ENCODE peak calls at places on chromosomes 3 and 15, in five cellular contexts. L is transverse colon, F is lower lobe of right lung, J is GM23248, X is pancreas. Y is an unnamed sample. For H3K36me3, the result is how much of the 10 kb centered on the place peaks cover.

GRCh38 chr3:157494581-157495281 is 8.5 kb downstream of the VEPH1 start:
- DNase-seq in L (no peak), F (no peak), J (peak), X (no peak), Y (no peak)

GRCh38 chr3:141877911-141878310 is 1.5 kb downstream of the ATP1B3 start:
- DNase-seq in L (no peak), F (no peak), J (peak), X (no peak), Y (peak)

GRCh38 chr15:100247228-100248225 is 94.2 kb downstream of the ADAMTS17 start:
- DNase-seq in L (no peak), F (no peak), J (no peak), X (no peak), Y (peak)

GRCh38 chr3:190326930-190327329 is 4.7 kb upstream of the CLDN1 start:
- DNase-seq in L (no peak), F (no peak), J (peak), X (peak), Y (no peak)

GRCh38 chr15:66749841-66750575 is 48.0 kb downstream of the SMAD6 start:
- DNase-seq in L (no peak), F (no peak), J (peak), X (no peak), Y (no peak)

GRCh38 chr3:38623539-38623938 is 25.9 kb downstream of the SCN5A start:
- DNase-seq in L (no peak), F (no peak), J (no peak), X (no peak), Y (no peak)

GRCh38 chr3:142828703-142829304 is 60.1 kb downstream of the PCOLCE2 start:
- DNase-seq in L (peak), F (peak), J (peak), X (peak), Y (peak)

GRCh38 chr15:67826717-67827560 is 1.6 kb downstream of the SKOR1 start:
- DNase-seq in L (no peak), F (no peak), J (no peak), X (no peak), Y (no peak)

GRCh38 chr3:157713101-157713500 is 209.9 kb upstream of the VEPH1 start:
- DNase-seq in L (no peak), F (no peak), J (no peak), X (no peak), Y (no peak)

GRCh38 chr15:65550681-65551098 is 20.4 kb downstream of the HACD3 start:
- DNase-seq in L (no peak), F (no peak), J (peak), X (no peak), Y (no peak)

GRCh38 chr3:56769125-56769709 is 32.5 kb downstream of the ARHGEF3 start:
- DNase-seq in L (no peak), F (no peak), J (no peak), X (no peak), Y (no peak)

GRCh38 chr15:60580650-60581415 is 101.9 kb upstream of the ICE2 start:
- DNase-seq in L (no peak), F (no peak), J (no peak), X (no peak), Y (no peak)

GRCh38 chr3:38573606-38574005 is 75.9 kb downstream of the SCN5A start:
- DNase-seq in L (no peak), F (peak), J (no peak), X (no peak), Y (no peak)

GRCh38 chr15:90101130-90101968 is 919 bp downstream of the IDH2 start:
- DNase-seq in L (peak), F (peak), J (peak), X (peak), Y (no peak)

GRCh38 chr3:169404491-169404890 is 259.0 kb downstream of the MECOM start:
- DNase-seq in L (no peak), F (no peak), J (no peak), X (no peak), Y (no peak)

GRCh38 chr3:123353227-123353851 is 95.6 kb downstream of the ADCY5 start:
- DNase-seq in L (no peak), F (no peak), J (no peak), X (no peak), Y (no peak)

GRCh38 chr3:43709022-43709421 is 18.3 kb downstream of the ABHD5 start:
- DNase-seq in L (no peak), F (no peak), J (peak), X (no peak), Y (peak)

GRCh38 chr3:12918231-12918630 is 76.9 kb upstream of the RPL32 start:
- DNase-seq in L (no peak), F (no peak), J (peak), X (no peak), Y (peak)
- H3K36me3 ChIP-seq in L (under half), F (half or more), J (under half), X (under half), Y (under half)

DNA sequence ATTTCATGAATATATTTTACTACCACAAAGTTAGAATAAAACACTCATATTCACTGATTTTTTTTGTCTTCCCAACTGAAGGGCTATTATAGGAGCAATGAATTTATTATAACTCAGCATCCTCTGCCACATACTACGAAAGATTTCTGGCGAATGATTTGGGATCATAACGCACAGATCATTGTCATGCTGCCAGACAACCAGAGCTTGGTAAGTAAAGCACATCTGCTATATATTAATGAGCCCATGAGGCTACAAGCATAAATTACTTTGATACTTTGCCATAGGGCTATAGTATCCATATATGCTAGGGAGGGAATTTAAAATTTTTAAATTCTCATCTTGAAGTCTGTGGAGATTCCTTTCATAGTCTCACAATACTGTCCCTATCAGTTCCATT is 95.9 kb downstream of the FEZF2 start:
- DNase-seq in L (no peak), F (no peak), J (no peak), X (no peak), Y (no peak)
- H3K36me3 ChIP-seq in L (under half), F (under half), J (under half), X (under half), Y (under half)

DNA sequence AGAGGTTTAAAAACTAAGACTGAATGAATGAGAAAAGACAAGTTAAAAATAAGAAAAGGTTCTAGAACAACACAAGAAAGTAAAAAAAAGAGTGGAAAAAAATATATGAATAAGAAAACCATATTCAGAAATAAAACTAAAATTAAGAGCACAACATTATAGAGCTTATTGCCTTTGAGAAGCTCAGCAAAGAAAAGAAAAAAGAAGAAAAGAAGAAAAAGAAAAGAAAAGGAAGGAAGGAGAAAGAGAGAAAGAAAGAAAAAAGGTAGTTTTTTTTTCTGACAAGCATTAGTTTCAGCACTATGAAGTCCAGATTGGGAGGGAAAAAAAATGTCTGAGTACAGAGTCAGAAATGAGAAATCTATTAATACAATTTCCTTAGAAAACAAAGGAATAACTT is 81.5 kb downstream of the FAIM start:
- DNase-seq in L (no peak), F (no peak), J (no peak), X (no peak), Y (no peak)
- H3K36me3 ChIP-seq in L (under half), F (under half), J (under half), X (under half), Y (under half)

DNA sequence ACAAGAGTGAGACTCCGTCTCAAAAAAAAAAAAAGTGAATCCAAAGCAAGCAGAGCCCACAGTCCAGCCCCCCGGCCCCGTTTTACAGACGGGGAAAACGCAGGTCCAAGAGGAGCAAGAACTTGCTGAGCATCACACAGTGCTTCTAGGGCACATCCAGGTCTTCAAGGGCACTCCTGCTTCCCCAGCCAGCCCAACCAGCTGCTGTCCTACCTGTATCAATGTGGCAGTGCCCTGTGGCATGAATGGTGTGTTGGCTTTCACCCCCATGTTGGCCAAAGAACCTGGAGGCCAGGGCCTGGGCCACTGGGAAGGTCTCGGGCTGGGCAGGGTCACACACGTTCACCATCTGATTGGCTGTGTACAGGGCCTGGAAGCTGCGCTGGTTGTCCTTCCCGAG is 4.6 kb downstream of the MAN2C1 start:
- DNase-seq in L (no peak), F (no peak), J (no peak), X (no peak), Y (no peak)
- H3K36me3 ChIP-seq in L (under half), F (half or more), J (under half), X (under half), Y (half or more)

GRCh38 chr15:44492672-44493071 is 44.3 kb upstream of the EIF3J start:
- DNase-seq in L (no peak), F (no peak), J (no peak), X (no peak), Y (no peak)

GRCh38 chr15:44489464-44489863 is 47.5 kb upstream of the EIF3J start:
- DNase-seq in L (no peak), F (no peak), J (peak), X (no peak), Y (peak)

GRCh38 chr15:44492040-44492439 is 44.9 kb upstream of the EIF3J start:
- DNase-seq in L (no peak), F (no peak), J (no peak), X (no peak), Y (no peak)

GRCh38 chr15:44485880-44486279 is 51.1 kb upstream of the EIF3J start:
- DNase-seq in L (no peak), F (no peak), J (no peak), X (no peak), Y (no peak)

DNA sequence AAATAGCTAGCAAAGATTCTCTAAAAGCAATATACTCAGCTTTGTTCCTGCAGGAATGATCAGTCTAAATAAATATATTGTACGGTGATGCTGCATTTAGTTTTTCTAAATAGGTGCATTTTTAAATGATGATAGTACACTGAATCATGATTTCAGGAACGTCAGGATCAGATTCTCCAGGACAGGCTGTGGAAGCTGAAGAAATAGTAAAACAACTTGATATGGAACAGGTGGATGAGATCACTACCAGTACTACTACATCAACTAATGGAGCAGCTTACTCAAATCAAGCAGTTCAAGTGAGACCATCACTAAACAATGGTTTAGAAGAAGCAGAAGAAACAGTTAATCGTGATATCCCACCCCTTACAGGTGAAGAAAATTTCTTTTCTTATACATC is 46.3 kb upstream of the EIF3J start:
- DNase-seq in L (no peak), F (no peak), J (peak), X (no peak), Y (peak)
- H3K36me3 ChIP-seq in L (under half), F (half or more), J (under half), X (under half), Y (under half)

GRCh38 chr3:9686703-9687102 is 16.9 kb upstream of the CPNE9 start:
- DNase-seq in L (no peak), F (no peak), J (no peak), X (no peak), Y (no peak)

GRCh38 chr3:9687514-9687913 is 16.1 kb upstream of the CPNE9 start:
- DNase-seq in L (no peak), F (no peak), J (no peak), X (no peak), Y (no peak)

GRCh38 chr3:9688961-9689360 is 14.7 kb upstream of the CPNE9 start:
- DNase-seq in L (no peak), F (no peak), J (no peak), X (no peak), Y (no peak)

GRCh38 chr3:9685216-9686049 is 18.2 kb upstream of the CPNE9 start:
- DNase-seq in L (no peak), F (no peak), J (no peak), X (no peak), Y (no peak)

GRCh38 chr3:9686050-9686384 is 17.6 kb upstream of the CPNE9 start:
- DNase-seq in L (no peak), F (no peak), J (no peak), X (no peak), Y (no peak)
- H3K36me3 ChIP-seq in L (under half), F (half or more), J (under half), X (under half), Y (under half)

GRCh38 chr15:22851513-22851912 is 13.0 kb downstream of the NIPA2 start:
- DNase-seq in L (no peak), F (no peak), J (no peak), X (no peak), Y (no peak)

GRCh38 chr15:22845289-22845900 is 6.9 kb downstream of the NIPA2 start:
- DNase-seq in L (no peak), F (no peak), J (peak), X (no peak), Y (no peak)

GRCh38 chr15:22844421-22845288 is 6.2 kb downstream of the NIPA2 start:
- DNase-seq in L (no peak), F (no peak), J (no peak), X (no peak), Y (no peak)

GRCh38 chr15:22846073-22846472 is 7.6 kb downstream of the NIPA2 start:
- DNase-seq in L (no peak), F (no peak), J (no peak), X (no peak), Y (no peak)

DNA sequence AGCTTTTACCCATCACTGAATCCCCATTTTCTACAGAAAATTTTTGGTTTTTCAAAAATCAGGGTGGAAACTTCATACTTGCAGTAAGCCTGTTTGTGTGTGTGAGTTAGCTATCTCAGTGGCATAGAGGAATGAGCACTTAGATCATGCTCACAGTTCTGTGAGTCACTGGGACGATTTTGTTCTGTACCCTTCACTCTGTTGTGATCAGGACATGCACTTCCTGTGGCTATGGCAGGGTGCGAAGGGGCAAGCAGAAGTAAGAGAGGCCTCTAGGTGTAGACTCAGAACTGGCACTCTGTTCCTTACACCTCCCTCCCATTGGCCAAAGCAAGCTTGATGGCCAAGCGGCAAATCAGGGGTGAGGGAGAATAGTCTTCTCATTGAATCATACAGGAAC is 11.6 kb downstream of the NIPA2 start:
- DNase-seq in L (no peak), F (no peak), J (peak), X (no peak), Y (no peak)
- H3K36me3 ChIP-seq in L (under half), F (half or more), J (under half), X (under half), Y (under half)

GRCh38 chr3:89367166-89367565 is 259.7 kb downstream of the EPHA3 start:
- DNase-seq in L (no peak), F (no peak), J (no peak), X (no peak), Y (peak)

GRCh38 chr3:89375451-89375850 is 268.0 kb downstream of the EPHA3 start:
- DNase-seq in L (no peak), F (no peak), J (no peak), X (no peak), Y (no peak)

GRCh38 chr3:89368846-89369245 is 261.4 kb downstream of the EPHA3 start:
- DNase-seq in L (no peak), F (no peak), J (peak), X (no peak), Y (peak)

GRCh38 chr3:89373459-89373858 is 266.0 kb downstream of the EPHA3 start:
- DNase-seq in L (no peak), F (no peak), J (peak), X (no peak), Y (no peak)

DNA sequence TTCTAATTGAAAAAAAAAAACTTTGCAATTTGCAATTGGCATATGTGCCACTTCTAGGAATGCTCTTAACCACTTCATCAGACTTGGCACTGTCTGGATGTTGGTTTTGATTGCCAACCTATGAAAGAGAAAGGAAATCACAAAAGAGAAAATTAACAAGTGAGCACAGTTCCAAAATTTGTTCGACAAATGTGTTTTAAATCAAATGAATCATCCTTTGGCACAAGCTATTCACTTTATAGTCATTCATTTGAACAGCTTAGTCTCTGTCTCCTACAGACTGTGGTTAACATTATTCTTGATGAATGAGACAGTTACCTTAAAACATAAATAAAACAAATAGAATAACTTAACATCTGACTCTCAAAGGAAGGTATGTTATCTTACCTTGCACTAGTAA is 265.0 kb downstream of the EPHA3 start:
- DNase-seq in L (no peak), F (no peak), J (peak), X (no peak), Y (peak)
- H3K36me3 ChIP-seq in L (under half), F (under half), J (under half), X (under half), Y (under half)

Y was measured in bronchial epithelial cell.